ENCODE peak calls at places on chromosomes 1 and 21, in nine cellular contexts. L is IMR-90, H is H54, Y is tibial nerve, V is lower leg skin, T is gastrocnemius medialis, D is transverse colon, P is testis, O is body of pancreas. I is an unnamed sample.

GRCh38 chr1:75677443-75677842 is 47.1 kb upstream of the ACADM start:
- DNase-seq in V (no peak), T (no peak), Y (no peak), P (no peak), H (no peak), L (no peak), D (no peak), O (no peak), I (no peak)

GRCh38 chr1:171983584-171983983 is 142.3 kb downstream of the DNM3 start:
- DNase-seq in L (peak), P (no peak), V (no peak), H (no peak), O (no peak), Y (no peak), D (no peak), T (no peak), I (no peak)

GRCh38 chr1:244273845-244274619 is 177.7 kb downstream of the ADSS2 start:
- DNase-seq in L (peak), O (peak), Y (no peak), D (peak), H (peak), T (peak), P (peak), V (no peak), I (peak)

GRCh38 chr1:84960371-84960770 is 36.5 kb downstream of the MCOLN2 start:
- DNase-seq in V (no peak), H (no peak), T (no peak), L (peak), D (no peak), Y (no peak), O (no peak), P (no peak), I (no peak)

GRCh38 chr21:44329086-44329889 is 9.9 kb downstream of the CFAP410 start:
- DNase-seq in T (no peak), D (no peak), H (no peak), P (no peak), V (no peak), O (no peak), L (no peak), Y (no peak), I (no peak)

GRCh38 chr21:43289442-43289841 is 120.6 kb downstream of the CRYAA start:
- DNase-seq in O (no peak), V (no peak), P (no peak), Y (no peak), L (no peak), H (no peak), T (no peak), D (no peak), I (no peak)

GRCh38 chr1:95021794-95022193 is 51.0 kb downstream of the ALG14 start:
- DNase-seq in V (no peak), Y (no peak), L (peak), H (no peak), T (no peak), D (no peak), O (no peak), P (peak), I (peak)

GRCh38 chr1:20010016-20010415 is 30.6 kb upstream of the PLA2G2A start:
- DNase-seq in Y (no peak), T (no peak), O (no peak), H (no peak), D (no peak), P (no peak), V (no peak), L (no peak), I (no peak)

GRCh38 chr1:210321552-210321951 is 7.2 kb upstream of the HHAT start:
- DNase-seq in H (no peak), Y (no peak), P (no peak), V (peak), T (no peak), D (no peak), L (no peak), O (no peak), I (no peak)

GRCh38 chr1:21293537-21294265 is 3.4 kb upstream of the ECE1 start:
- DNase-seq in V (no peak), Y (no peak), T (no peak), O (no peak), P (no peak), D (no peak), L (no peak), H (no peak), I (no peak)
- TF ChIP-seq POLR2A in V (no peak), Y (no peak), T (no peak), O (no peak), P (no peak), D (no peak), L (no peak), H (no peak), I (no peak)

GRCh38 chr1:207751790-207752455 is at the start of gene CD46:
- DNase-seq in V (peak), Y (peak), L (peak), T (peak), P (peak), H (peak), O (peak), D (peak), I (peak)
- TF ChIP-seq POLR2A in V (peak), Y (peak), L (peak), T (peak), P (peak), H (peak), O (peak), D (peak), I (peak)

DNA sequence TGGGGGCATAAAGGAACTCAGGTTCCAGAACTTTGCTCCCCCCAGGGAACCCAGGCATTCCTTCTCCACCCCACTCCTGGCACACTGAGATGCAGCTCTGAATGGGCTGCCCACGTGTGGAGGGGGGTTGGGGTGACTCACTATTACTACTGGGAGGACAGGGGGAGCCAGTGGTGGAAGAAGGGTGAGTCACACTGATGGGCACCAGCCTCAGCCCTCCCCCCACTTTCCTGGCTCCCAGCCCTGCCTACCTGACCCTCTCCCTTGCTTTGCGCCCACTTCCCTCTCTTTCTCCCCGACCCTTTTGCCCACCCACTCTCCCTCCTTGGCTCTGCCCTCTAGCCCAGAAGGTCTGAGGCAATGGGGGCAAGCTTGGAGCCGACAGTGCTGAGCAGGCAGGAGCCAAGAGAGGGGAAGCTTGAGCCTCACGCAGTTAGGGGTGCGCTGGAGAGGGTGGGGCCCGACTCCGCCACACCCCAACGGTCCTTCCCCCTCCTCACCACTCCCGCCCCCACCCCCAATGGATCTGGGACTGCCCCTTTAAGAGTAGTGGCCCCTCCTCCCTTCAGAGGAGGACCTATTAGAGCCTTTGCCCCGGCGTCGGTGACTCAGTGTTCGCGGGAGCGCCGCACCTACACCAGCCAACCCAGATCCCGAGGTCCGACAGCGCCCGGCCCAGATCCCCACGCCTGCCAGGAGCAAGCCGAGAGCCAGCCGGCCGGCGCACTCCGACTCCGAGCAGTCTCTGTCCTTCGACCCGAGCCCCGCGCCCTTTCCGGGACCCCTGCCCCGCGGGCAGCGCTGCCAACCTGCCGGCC is at the start of gene LMNA:
- DNase-seq in D (peak), P (peak), H (peak), V (peak), O (peak), L (peak), Y (peak), T (peak), I (peak)
- TF ChIP-seq POLR2A in D (peak), P (peak), H (peak), V (peak), O (peak), L (peak), Y (peak), T (peak), I (peak)

DNA sequence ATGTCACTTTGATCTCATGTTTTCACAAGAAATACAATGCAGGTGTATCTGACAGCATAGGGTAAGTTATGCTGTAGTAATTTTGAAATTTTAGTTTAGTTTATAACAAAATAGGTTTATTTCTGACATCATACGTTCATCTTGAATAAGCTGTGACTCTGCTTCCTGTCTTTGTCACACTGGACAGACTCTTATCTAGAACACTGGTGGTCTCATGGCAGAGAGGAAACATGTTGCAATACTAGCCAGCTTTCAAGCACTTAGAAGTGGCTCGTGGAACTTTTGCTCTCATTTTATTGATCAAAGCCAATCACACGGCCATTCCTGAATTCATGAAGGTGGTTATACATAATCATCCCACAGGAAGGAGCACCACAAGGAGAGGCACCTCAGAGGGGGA is 46.6 kb downstream of the CYP2J2 start:
- DNase-seq in V (no peak), P (no peak), D (no peak), H (no peak), L (no peak), Y (no peak), T (no peak), O (no peak), I (no peak)
- TF ChIP-seq POLR2A in V (no peak), P (no peak), D (no peak), H (no peak), L (no peak), Y (no peak), T (no peak), O (no peak), I (no peak)

GRCh38 chr1:150267896-150268295 is 920 bp downstream of the APH1A start:
- DNase-seq in T (no peak), D (no peak), Y (no peak), L (no peak), P (no peak), O (no peak), H (no peak), V (no peak), I (no peak)

GRCh38 chr1:150273310-150273709 is 720 bp downstream of the C1orf54 start:
- DNase-seq in P (no peak), L (peak), Y (no peak), O (no peak), H (no peak), T (no peak), D (no peak), V (no peak), I (no peak)

GRCh38 chr1:150268342-150268705 is 492 bp downstream of the APH1A start:
- DNase-seq in H (peak), O (peak), D (peak), P (peak), Y (no peak), V (no peak), L (no peak), T (peak), I (no peak)

GRCh38 chr1:150272379-150272840 is at the start of gene C1orf54:
- DNase-seq in O (no peak), P (peak), H (no peak), Y (peak), V (no peak), D (peak), T (peak), L (peak), I (peak)

DNA sequence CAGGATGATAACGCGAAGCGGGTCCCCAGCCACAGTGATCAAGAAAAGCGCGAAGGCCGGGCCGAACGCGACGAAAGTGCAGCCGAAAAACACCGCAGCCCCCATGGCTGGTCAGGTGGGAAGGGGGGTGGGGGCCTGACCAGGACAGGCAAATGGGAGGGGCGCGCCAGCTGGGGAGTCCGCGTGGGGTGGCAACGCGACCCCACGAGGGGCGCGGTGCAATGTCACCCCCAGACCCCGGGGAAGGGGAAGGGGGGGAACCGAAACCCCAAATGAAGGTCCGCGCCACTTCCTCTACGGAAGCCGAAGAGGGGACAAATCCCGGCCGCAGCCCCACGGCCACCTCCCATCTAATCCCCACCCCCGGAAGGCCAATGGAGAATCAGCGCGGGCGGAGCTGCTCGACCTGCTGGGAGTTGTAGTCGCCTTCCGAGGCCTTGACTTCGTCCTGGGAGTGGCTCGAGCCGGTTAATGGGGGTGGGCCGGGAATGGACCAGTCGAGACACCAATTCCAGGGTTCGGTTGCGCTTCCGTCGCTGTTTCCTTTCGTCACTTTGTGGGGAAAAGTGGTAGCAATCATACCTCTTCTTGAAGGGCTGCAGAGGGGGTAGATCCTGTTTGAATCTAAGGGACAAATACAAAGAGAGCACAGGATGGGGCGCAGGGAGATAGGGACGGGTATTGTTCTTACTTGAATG is at the start of gene APH1A:
- DNase-seq in Y (peak), D (peak), L (peak), O (peak), V (peak), P (peak), H (peak), T (peak), I (peak)
- TF ChIP-seq POLR2A in Y (peak), D (peak), L (no peak), O (peak), V (no peak), P (no peak), H (no peak), T (peak), I (peak)

GRCh38 chr1:223825767-223826461 is 19.8 kb downstream of the TP53BP2 start:
- DNase-seq in V (no peak), O (no peak), H (no peak), D (no peak), P (no peak), L (no peak), T (no peak), Y (no peak), I (no peak)
- TF ChIP-seq POLR2A in V (no peak), O (no peak), H (no peak), D (no peak), P (no peak), L (no peak), T (no peak), Y (no peak), I (no peak)

DNA sequence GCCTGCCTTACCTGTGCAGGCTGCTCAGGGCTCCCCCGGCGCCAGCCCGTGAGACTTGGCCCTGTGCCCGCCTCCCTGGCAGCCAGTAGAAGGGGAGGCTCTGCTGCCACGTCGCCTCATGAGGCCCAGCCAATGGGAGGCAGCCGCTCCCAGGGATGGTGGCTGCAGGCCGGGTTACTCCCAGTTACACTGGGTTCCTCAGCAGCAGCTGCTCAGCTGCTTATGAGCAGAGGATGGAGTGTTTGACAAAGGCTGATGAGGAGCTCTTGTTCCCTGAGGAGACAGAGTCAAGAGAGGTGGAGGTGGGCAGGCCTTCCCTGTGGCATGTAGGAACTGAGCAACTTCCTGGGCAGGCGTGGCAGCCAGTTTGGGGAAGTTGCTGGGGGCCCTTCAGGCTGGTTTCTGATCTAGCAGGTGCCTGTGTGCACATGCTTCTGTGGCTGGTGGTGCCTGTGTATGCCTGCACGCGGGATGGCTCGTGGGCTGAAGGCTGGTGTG is 5.6 kb downstream of the MFSD2A start:
- DNase-seq in Y (no peak), H (no peak), O (peak), V (peak), L (no peak), T (no peak), P (peak), D (peak), I (no peak)
- TF ChIP-seq POLR2A in Y (no peak), H (no peak), O (no peak), V (no peak), L (no peak), T (no peak), P (no peak), D (no peak), I (no peak)

I was measured in uterus.